ENCODE peak calls at places on chromosome 10, in five cellular contexts. B is GM23338, T is A673, Z is PC-3, P is astrocyte. A is an unnamed sample. For H3K4me1, the result is how much of the 10 kb centered on the place peaks cover.

GRCh38 chr10:24777191-24777590 is 53.5 kb upstream of the ARHGAP21 start:
- DNase-seq in B (no peak), T (no peak), Z (no peak), P (no peak), A (no peak)

GRCh38 chr10:121526801-121527221 is 71.4 kb downstream of the FGFR2 start:
- DNase-seq in B (no peak), T (no peak), Z (no peak), P (no peak), A (no peak)

GRCh38 chr10:50637003-50637579 is 13.3 kb upstream of the SGMS1 start:
- DNase-seq in B (no peak), T (no peak), Z (no peak), P (peak), A (no peak)

GRCh38 chr10:8306685-8307364 is 252.3 kb downstream of the GATA3 start:
- DNase-seq in B (peak), T (no peak), Z (peak), P (peak), A (no peak)

GRCh38 chr10:104035107-104035816 is 50.4 kb downstream of the COL17A1 start:
- DNase-seq in B (no peak), T (no peak), Z (no peak), P (no peak), A (no peak)

GRCh38 chr10:123777881-123778280 is 111.7 kb downstream of the GPR26 start:
- DNase-seq in B (no peak), T (no peak), Z (no peak), P (no peak), A (no peak)

GRCh38 chr10:70505908-70506307 is 27.3 kb downstream of the PALD1 start:
- DNase-seq in B (no peak), T (no peak), Z (no peak), P (no peak), A (no peak)

GRCh38 chr10:7649673-7650330 is 17.0 kb downstream of the ITIH5 start:
- DNase-seq in B (no peak), T (peak), Z (no peak), P (no peak), A (no peak)

GRCh38 chr10:19169684-19170083 is 121.1 kb downstream of the MALRD1 start:
- DNase-seq in B (no peak), T (no peak), Z (peak), P (peak), A (no peak)

GRCh38 chr10:77168861-77169260 is 468.7 kb downstream of the KCNMA1 start:
- DNase-seq in B (no peak), T (no peak), Z (peak), P (no peak), A (no peak)

GRCh38 chr10:21299330-21299729 is 226.2 kb downstream of the SKIDA1 start:
- DNase-seq in B (no peak), T (no peak), Z (no peak), P (no peak), A (no peak)

GRCh38 chr10:103154464-103155299 is 38.4 kb downstream of the NT5C2 start:
- DNase-seq in B (no peak), T (peak), Z (peak), P (peak), A (no peak)

GRCh38 chr10:49396666-49396999 is 744 bp upstream of the DRGX start:
- DNase-seq in B (no peak), T (no peak), Z (no peak), P (no peak), A (no peak)

GRCh38 chr10:43960477-43960876 is 311.8 kb upstream of the ZNF32 start:
- DNase-seq in B (no peak), T (no peak), Z (no peak), P (no peak), A (no peak)

GRCh38 chr10:121862624-121863023 is 65.2 kb downstream of the ATE1 start:
- DNase-seq in B (peak), T (no peak), Z (no peak), P (no peak), A (no peak)

GRCh38 chr10:760622-761021 is 71.2 kb upstream of the DIP2C start:
- DNase-seq in B (no peak), T (no peak), Z (no peak), P (no peak), A (no peak)

GRCh38 chr10:83908987-83909386 is 230.3 kb upstream of the GHITM start:
- DNase-seq in B (no peak), T (no peak), Z (no peak), P (no peak), A (no peak)

GRCh38 chr10:31596765-31597164 is 277.7 kb downstream of the ZEB1 start:
- DNase-seq in B (no peak), T (no peak), Z (no peak), P (no peak), A (no peak)

GRCh38 chr10:133453516-133454203 is at the start of gene SCART1:
- DNase-seq in B (no peak), T (no peak), Z (no peak), P (no peak), A (no peak)

GRCh38 chr10:131211556-131211955 is 100.0 kb downstream of the TCERG1L start:
- DNase-seq in B (no peak), T (no peak), Z (no peak), P (no peak), A (no peak)

GRCh38 chr10:127150136-127150535 is 46.3 kb downstream of the INSYN2A start:
- DNase-seq in B (peak), T (no peak), Z (peak), P (peak), A (no peak)

GRCh38 chr10:89888647-89889046 is 187.3 kb downstream of the KIF20B start:
- DNase-seq in B (no peak), T (no peak), Z (no peak), P (no peak), A (no peak)

GRCh38 chr10:130463876-130464360 is 327.7 kb downstream of the GLRX3 start:
- DNase-seq in B (no peak), T (no peak), Z (no peak), P (no peak), A (no peak)

GRCh38 chr10:72133517-72133916 is 45.2 kb upstream of the SPOCK2 start:
- DNase-seq in B (no peak), T (no peak), Z (peak), P (peak), A (no peak)

GRCh38 chr10:19782430-19783089 is 33.7 kb upstream of the PLXDC2 start:
- DNase-seq in B (no peak), T (no peak), Z (no peak), P (no peak), A (no peak)

GRCh38 chr10:63268139-63268797 is 135.1 kb downstream of the NRBF2 start:
- DNase-seq in B (peak), T (peak), Z (no peak), P (peak), A (peak)

GRCh38 chr10:22849077-22849810 is 78.6 kb upstream of the ARMC3 start:
- DNase-seq in B (no peak), T (no peak), Z (no peak), P (peak), A (peak)

GRCh38 chr10:103690281-103690680 is 165.1 kb downstream of the SH3PXD2A start:
- DNase-seq in B (no peak), T (no peak), Z (no peak), P (no peak), A (no peak)

GRCh38 chr10:119250641-119251314 is 43.4 kb downstream of the GRK5 start:
- DNase-seq in B (no peak), T (peak), Z (peak), P (peak), A (no peak)

GRCh38 chr10:60733189-60733815 is 45.0 kb upstream of the CDK1 start:
- DNase-seq in B (peak), T (peak), Z (peak), P (no peak), A (peak)
- TF ChIP-seq EZH2 in B (no peak), T (no peak), Z (no peak), P (peak), A (no peak)

DNA sequence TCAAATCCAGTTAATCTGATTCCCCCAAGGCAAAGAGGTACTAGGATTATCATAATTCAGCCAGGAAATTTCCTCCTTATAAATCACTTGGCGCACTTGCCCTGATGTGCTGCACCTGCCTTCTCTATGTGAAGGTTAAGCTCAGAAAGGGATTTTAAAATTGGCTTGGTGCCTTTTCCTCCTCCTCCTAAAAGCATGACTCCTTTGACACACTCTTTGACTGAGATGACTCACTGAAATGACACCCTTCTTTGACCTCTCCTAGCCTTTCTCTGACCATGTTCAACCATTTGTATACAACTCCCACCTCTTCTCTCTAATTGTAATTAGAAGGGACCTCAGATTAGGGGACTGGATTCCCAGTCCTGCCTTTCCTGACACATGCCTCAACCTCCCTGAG is 46.5 kb downstream of the ABLIM1 start:
- DNase-seq in B (no peak), T (no peak), Z (peak), P (no peak), A (no peak)
- H3K4me1 ChIP-seq in B (under half), T (under half), Z (under half), P (under half), A (under half)

GRCh38 chr10:30059209-30060107 is at the start of gene JCAD:
- DNase-seq in B (peak), T (peak), Z (peak), P (no peak), A (peak)
- TF ChIP-seq EZH2 in B (no peak), T (no peak), Z (no peak), P (no peak), A (no peak)

DNA sequence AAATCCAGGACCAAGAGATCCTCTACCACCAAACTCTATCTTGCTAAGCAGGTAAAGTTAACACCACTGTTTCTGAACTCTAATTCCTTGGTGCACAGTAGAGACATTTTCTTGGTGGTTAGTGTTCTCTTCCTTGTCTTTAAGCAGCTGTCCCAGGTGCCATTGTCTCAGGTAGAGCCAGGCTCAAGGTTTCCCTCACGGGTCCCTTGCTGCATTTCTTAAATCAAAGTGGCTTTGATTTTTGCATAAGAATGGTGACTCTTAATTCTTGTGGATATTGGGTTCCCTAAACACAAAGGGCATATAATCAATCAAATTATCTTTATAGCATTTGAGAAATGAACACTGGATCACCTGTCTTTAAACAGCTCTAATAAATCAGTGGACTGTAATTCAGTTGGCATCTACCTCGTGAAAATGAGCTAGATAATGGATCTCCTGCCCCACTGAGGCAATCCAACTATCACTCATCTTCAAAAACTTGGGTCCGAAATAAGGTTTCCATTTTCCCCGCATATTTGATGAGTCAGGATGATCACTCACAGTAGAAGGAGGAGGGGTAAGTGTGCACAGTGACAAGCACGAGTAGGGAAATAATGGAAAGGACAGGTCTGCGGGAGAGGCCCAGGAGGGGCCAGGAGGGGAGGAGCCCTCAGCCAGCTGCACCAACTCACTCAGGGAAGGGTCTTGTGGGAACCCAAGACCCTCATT is 2.4 kb downstream of the ABCC2 start:
- DNase-seq in B (peak), T (no peak), Z (peak), P (peak), A (no peak)
- H3K4me1 ChIP-seq in B (under half), T (under half), Z (under half), P (under half), A (under half)

DNA sequence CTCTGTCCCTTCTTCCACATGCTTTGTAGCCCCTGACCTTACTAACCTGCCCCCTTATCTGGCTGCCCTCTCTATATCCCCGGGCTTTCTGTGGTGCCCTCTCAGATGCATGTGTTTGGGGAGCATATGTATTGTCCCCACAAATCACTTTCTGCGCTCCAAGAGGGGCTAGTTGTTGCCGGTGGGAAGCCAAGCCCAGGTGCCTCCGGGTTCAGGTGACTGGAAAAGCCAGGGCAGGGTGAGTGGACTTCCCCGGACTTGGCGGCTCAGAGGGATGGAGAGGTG is 7.1 kb downstream of the LBX1 start:
- DNase-seq in B (no peak), T (no peak), Z (no peak), P (no peak), A (no peak)
- TF ChIP-seq EZH2 in B (peak), T (no peak), Z (no peak), P (no peak), A (no peak)

DNA sequence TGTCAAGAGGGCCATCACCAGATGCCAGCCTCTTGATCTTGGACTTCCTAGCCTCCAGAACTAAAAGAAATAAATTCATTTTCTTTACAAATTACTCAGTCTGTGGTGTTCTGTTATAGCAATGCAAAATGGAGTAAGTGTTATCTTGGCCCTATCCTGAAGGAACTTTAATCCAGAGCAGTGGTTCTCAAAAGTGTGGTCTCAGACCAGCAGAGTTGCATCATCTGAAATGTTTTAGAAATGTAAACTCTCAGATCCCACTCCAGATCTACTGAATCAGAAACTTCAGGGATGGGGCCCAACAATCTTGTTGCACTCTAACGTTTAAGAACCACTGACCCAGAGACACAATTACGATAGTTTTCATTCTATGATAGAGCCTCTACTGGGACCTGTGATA is 3.2 kb upstream of the SUPV3L1 start:
- DNase-seq in B (no peak), T (no peak), Z (no peak), P (no peak), A (no peak)
- H3K4me1 ChIP-seq in B (under half), T (under half), Z (under half), P (under half), A (under half)

DNA sequence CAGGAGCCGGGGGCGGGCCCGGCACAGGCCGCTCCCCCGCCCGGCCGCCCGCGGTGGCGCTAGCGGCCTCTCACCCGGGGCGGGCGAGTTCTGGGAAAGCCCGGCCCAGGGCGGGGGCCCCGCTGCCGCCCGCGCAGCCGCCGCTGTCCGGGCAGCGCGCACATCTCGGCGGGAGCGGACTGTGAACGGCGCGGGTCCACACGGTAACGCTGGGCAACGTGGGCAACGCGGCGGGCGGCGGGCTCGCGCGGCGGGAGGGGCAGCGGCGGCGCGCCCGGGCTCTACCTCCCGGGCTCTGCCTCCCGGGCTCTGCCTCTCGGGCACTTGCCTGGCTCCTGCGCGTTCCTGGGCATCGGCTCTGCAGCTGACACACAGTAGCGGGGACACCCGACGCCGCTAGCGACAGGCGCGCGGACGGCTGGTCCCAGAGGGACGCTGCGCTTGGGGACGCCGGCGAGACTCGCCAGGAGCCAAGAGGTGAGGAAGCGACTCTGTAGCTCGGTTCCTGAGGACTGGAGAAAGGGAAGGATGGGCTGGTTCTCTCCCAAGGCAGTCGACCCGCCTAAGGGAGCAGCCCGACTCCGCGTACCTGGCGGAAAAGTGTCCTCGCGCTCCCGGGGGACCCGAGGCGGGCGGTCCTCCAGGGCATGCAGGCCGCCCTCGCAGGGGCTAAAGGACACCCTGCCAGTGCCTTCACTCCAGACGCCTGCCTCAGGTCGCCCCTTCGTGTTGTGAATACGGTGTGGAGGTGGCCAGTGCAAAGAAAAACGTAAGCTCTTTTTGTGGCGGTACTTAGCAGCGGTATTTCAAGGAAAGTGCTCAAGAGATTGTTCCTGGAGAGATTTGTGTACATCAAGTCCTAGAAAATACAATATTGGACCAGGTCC is at the start of gene PLCE1:
- DNase-seq in B (peak), T (peak), Z (peak), P (no peak), A (peak)
- TF ChIP-seq EZH2 in B (peak), T (peak), Z (no peak), P (peak), A (no peak)

DNA sequence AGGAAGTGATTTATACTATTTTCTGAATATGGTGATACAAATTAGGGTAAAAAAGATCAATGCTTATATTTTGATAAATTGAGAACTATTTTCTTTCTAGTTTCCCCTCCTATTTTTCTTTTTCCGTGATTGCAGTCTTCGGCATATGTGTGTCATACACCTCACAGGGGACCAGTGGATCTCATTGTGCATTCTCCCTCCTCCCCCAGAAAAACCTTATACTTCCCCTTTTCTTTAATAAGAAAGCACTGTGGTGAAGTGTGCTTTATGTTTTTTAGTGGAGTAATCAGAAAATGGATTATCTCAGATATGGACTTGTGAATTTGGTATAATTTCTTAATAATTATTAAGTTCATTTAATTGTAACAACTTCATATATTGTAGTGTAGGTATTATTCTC is 72.8 kb downstream of the BICC1 start:
- DNase-seq in B (no peak), T (no peak), Z (no peak), P (no peak), A (no peak)
- H3K4me1 ChIP-seq in B (under half), T (under half), Z (under half), P (under half), A (under half)